ENCODE peak calls at places on chromosomes 6 and 20, in seven cellular contexts. B, M, N, X, W, C and O are unnamed samples.

GRCh38 chr6:41466437-41466990 is 79.7 kb upstream of the FOXP4 start:
- DNase-seq in B (peak; percentile 55), M (no peak), N (no peak), X (no peak), W (no peak), C (no peak), O (no peak)

GRCh38 chr20:51802170-51802745 is at the start of gene SALL4:
- DNase-seq in B (no peak), M (no peak), N (no peak), X (no peak), W (peak; percentile 76), C (no peak), O (no peak)

GRCh38 chr6:41818271-41819054 is 31.0 kb downstream of the TOMM6 start:
- DNase-seq in B (no peak), M (no peak), N (peak; percentile 31), X (no peak), W (no peak), C (no peak), O (no peak)

GRCh38 chr20:24765316-24766142 is 183.5 kb upstream of the CST7 start:
- DNase-seq in B (no peak), M (no peak), N (no peak), X (no peak), W (no peak), C (no peak), O (no peak)

GRCh38 chr20:47985092-47985850 is 200.0 kb upstream of the SULF2 start:
- DNase-seq in B (peak; percentile 78), M (no peak), N (peak; percentile 18), X (no peak), W (no peak), C (no peak), O (no peak)

GRCh38 chr6:8180327-8181161 is 78.2 kb upstream of the EEF1E1 start:
- DNase-seq in B (peak; percentile 85), M (no peak), N (peak; percentile 81), X (peak; percentile 84), W (no peak), C (no peak), O (no peak)

GRCh38 chr20:63041776-63042175 is 35.0 kb upstream of the BHLHE23 start:
- DNase-seq in B (no peak), M (no peak), N (no peak), X (no peak), W (no peak), C (no peak), O (peak; percentile 3)

GRCh38 chr6:24864345-24864744 is 65.6 kb upstream of the ARMH2 start:
- DNase-seq in B (no peak), M (no peak), N (peak; percentile 85), X (no peak), W (no peak), C (no peak), O (no peak)

GRCh38 chr6:166692723-166693302 is 65.8 kb upstream of the RPS6KA2 start:
- DNase-seq in B (no peak), M (no peak), N (no peak), X (no peak), W (no peak), C (no peak), O (no peak)

GRCh38 chr20:63977392-63978276 is 1.8 kb downstream of the SAMD10 start:
- DNase-seq in B (peak; percentile 32), M (no peak), N (peak; percentile 88), X (peak; percentile 43), W (no peak), C (no peak), O (no peak)

GRCh38 chr20:62392621-62393164 is 5.8 kb downstream of the RPS21 start:
- DNase-seq in B (no peak), M (no peak), N (no peak), X (no peak), W (no peak), C (no peak), O (no peak)

GRCh38 chr6:43306086-43306485 is 2.5 kb downstream of the CRIP3 start:
- DNase-seq in B (no peak), M (no peak), N (no peak), X (no peak), W (no peak), C (no peak), O (no peak)

GRCh38 chr6:55293116-55293515 is 34.2 kb upstream of the GFRAL start:
- DNase-seq in B (no peak), M (peak; percentile 8), N (peak; percentile 31), X (peak; percentile 11), W (no peak), C (peak; percentile 10), O (no peak)

GRCh38 chr6:27592107-27592480 is 119.2 kb upstream of the ZNF184 start:
- DNase-seq in B (no peak), M (no peak), N (no peak), X (no peak), W (no peak), C (no peak), O (no peak)

GRCh38 chr20:18722381-18722780 is 91.2 kb upstream of the SCP2D1 start:
- DNase-seq in B (peak; percentile 42), M (no peak), N (peak; percentile 13), X (no peak), W (no peak), C (no peak), O (no peak)

GRCh38 chr20:34220581-34220980 is 20.6 kb upstream of the ASIP start:
- DNase-seq in B (peak; percentile 61), M (no peak), N (peak; percentile 28), X (peak; percentile 84), W (no peak), C (no peak), O (no peak)

GRCh38 chr20:36082516-36082915 is 72.0 kb upstream of the EPB41L1 start:
- DNase-seq in B (no peak), M (no peak), N (no peak), X (no peak), W (no peak), C (no peak), O (no peak)

GRCh38 chr6:31657406-31658157 is 1.9 kb downstream of the APOM start:
- DNase-seq in B (no peak), M (no peak), N (no peak), X (no peak), W (no peak), C (no peak), O (no peak)

GRCh38 chr6:168737481-168737880 is 296.5 kb downstream of the SMOC2 start:
- DNase-seq in B (no peak), M (no peak), N (no peak), X (no peak), W (no peak), C (no peak), O (no peak)

GRCh38 chr20:49615401-49616153 is 47.6 kb upstream of the PTGIS start:
- DNase-seq in B (no peak), M (no peak), N (no peak), X (peak; percentile 18), W (no peak), C (no peak), O (no peak)

GRCh38 chr6:107965746-107966145 is 7.7 kb upstream of the SEC63 start:
- DNase-seq in B (peak; percentile 69), M (no peak), N (peak; percentile 47), X (peak; percentile 83), W (no peak), C (no peak), O (no peak)

GRCh38 chr6:108797951-108798671 is 50.1 kb upstream of the ARMC2 start:
- DNase-seq in B (no peak), M (no peak), N (peak; percentile 40), X (no peak), W (no peak), C (no peak), O (no peak)

GRCh38 chr6:17156112-17156921 is 54.5 kb downstream of the STMND1 start:
- DNase-seq in B (peak; percentile 91), M (peak; percentile 45), N (peak; percentile 89), X (peak; percentile 70), W (peak; percentile 63), C (peak; percentile 58), O (no peak)

GRCh38 chr20:10985536-10985935 is 311.7 kb upstream of the JAG1 start:
- DNase-seq in B (peak; percentile 42), M (no peak), N (peak; percentile 76), X (no peak), W (no peak), C (no peak), O (no peak)

GRCh38 chr6:4658486-4658885 is 117.7 kb upstream of the CDYL start:
- DNase-seq in B (no peak), M (no peak), N (no peak), X (no peak), W (no peak), C (no peak), O (no peak)

GRCh38 chr20:3483784-3484183 is 13.0 kb downstream of the ATRN start:
- DNase-seq in B (peak; percentile 23), M (no peak), N (peak; percentile 40), X (no peak), W (no peak), C (no peak), O (no peak)

GRCh38 chr6:82247634-82248232 is at the start of gene IBTK:
- DNase-seq in B (peak; percentile 95), M (peak; percentile 94), N (peak; percentile 88), X (peak; percentile 91), W (peak; percentile 97), C (peak; percentile 95), O (peak; percentile 94)

GRCh38 chr6:152356659-152357058 is 280.5 kb downstream of the SYNE1 start:
- DNase-seq in B (peak; percentile 51), M (peak; percentile 28), N (peak; percentile 47), X (peak; percentile 44), W (no peak), C (peak; percentile 40), O (no peak)
- TF ChIP-seq CTCF in B (peak; percentile 37), M (peak; percentile 56), N (peak; percentile 41), X (peak; percentile 58), W (peak; percentile 23), C (peak; percentile 26), O (no peak)

GRCh38 chr20:4896971-4897497 is 104.3 kb downstream of the SLC23A2 start:
- DNase-seq in B (no peak), M (peak; percentile 29), N (no peak), X (no peak), W (no peak), C (no peak), O (no peak)
- TF ChIP-seq CTCF in B (no peak), M (peak; percentile 13), N (no peak), X (no peak), W (no peak), C (no peak), O (no peak)

GRCh38 chr6:162198925-162199324 is 528.6 kb downstream of the PRKN start:
- DNase-seq in B (no peak), M (no peak), N (no peak), X (no peak), W (no peak), C (no peak), O (no peak)
- TF ChIP-seq CTCF in B (peak; percentile 1), M (no peak), N (no peak), X (no peak), W (no peak), C (no peak), O (no peak)

DNA sequence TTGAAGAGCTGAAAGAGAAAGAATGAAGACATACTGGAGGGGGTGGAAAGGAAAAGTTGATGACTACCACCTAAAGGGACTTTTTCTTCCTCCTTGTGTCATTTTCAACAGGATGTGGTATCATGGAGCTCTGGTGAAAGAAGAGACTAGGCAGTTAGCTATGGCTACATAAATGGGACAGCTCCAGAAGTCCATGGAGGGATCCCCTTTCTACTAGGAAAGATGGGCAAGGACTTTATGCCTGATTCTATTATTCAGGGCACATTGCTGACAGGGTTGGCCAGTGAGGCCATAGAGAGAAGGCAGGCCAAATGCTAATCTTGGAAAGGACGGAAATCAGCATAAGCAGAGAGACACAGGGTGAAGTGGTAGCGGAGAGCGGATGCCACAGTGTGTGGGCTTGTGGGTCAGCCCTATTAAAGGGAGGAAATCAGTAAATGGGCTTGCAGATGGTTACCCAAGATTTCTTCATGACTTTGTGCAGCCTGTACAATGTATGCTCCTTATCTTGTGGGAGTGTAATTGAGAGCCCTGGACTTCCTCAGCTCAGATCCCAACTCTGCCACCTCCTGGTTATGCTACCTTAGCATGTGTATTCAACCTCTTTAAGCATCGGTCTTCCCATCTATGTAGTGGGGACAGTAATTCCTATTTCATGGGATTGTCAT is 77.4 kb upstream of the TMEM170B start:
- DNase-seq in B (peak; percentile 25), M (peak; percentile 19), N (peak; percentile 20), X (no peak), W (no peak), C (no peak), O (no peak)
- TF ChIP-seq CTCF in B (peak; percentile 17), M (peak; percentile 26), N (no peak), X (no peak), W (no peak), C (peak; percentile 8), O (peak; percentile 33)